ENCODE peak calls at places on chromosomes 1 and 21, in seven cellular contexts. S is neuronal stem cell, Q is mesendoderm, P is H9, C is H1, X is mesenchymal stem cell, R is trophoblast cell. E is an unnamed sample.

GRCh38 chr1:23555949-23556640 is 3.2 kb downstream of the ID3 start:
- DNase-seq in X (peak; percentile 93), P (peak; percentile 95), C (peak; percentile 76), S (no peak), Q (peak; percentile 96), R (peak; percentile 98), E (peak; percentile 86)

GRCh38 chr1:248748211-248748610 is 7.3 kb downstream of the LYPD8 start:
- DNase-seq in C (no peak), Q (no peak), X (no peak), S (no peak), P (no peak), R (no peak), E (no peak)

GRCh38 chr1:16253332-16253922 is 16.4 kb upstream of the CPLANE2 start:
- DNase-seq in X (no peak), R (no peak), S (no peak), C (no peak), P (no peak), Q (no peak), E (no peak)

GRCh38 chr1:70738576-70738975 is 309.0 kb downstream of the PTGER3 start:
- DNase-seq in Q (no peak), S (no peak), X (no peak), R (no peak), C (no peak), P (no peak), E (no peak)

GRCh38 chr1:189432761-189433160 is 1044.9 kb downstream of the BRINP3 start:
- DNase-seq in Q (no peak), X (no peak), C (no peak), P (no peak), S (no peak), R (no peak), E (peak; percentile 1)

GRCh38 chr1:79042117-79042516 is 35.6 kb upstream of the ADGRL4 start:
- DNase-seq in X (peak; percentile 33), S (no peak), Q (peak; percentile 27), P (no peak), C (no peak), R (peak; percentile 11), E (peak; percentile 80)

GRCh38 chr1:14738235-14738634 is 139.8 kb downstream of the KAZN start:
- DNase-seq in C (no peak), Q (no peak), X (no peak), P (no peak), R (no peak), S (no peak), E (no peak)

GRCh38 chr1:243550276-243550675 is 294.4 kb downstream of the SDCCAG8 start:
- DNase-seq in S (no peak), X (peak; percentile 80), P (no peak), Q (no peak), R (peak; percentile 76), C (no peak), E (peak; percentile 66)

GRCh38 chr1:203570805-203571204 is 55.8 kb upstream of the ATP2B4 start:
- DNase-seq in R (no peak), S (no peak), C (no peak), Q (no peak), P (no peak), X (no peak), E (no peak)

GRCh38 chr1:212473729-212474128 is 41.0 kb downstream of the NENF start:
- DNase-seq in Q (no peak), R (peak; percentile 54), S (no peak), P (no peak), C (no peak), X (no peak), E (no peak)

GRCh38 chr1:56285554-56286402 is 293.6 kb downstream of the PLPP3 start:
- DNase-seq in Q (no peak), P (no peak), R (peak; percentile 42), C (no peak), S (no peak), X (no peak), E (no peak)

GRCh38 chr1:225655509-225656258 is 2.8 kb upstream of the ENAH start:
- DNase-seq in X (peak; percentile 97), R (peak; percentile 64), Q (peak; percentile 73), P (no peak), C (peak; percentile 38), S (no peak), E (peak; percentile 98)

GRCh38 chr1:88698140-88698539 is 14.1 kb downstream of the PKN2 start:
- DNase-seq in R (no peak), S (no peak), Q (peak; percentile 16), X (peak; percentile 67), C (no peak), P (no peak), E (peak; percentile 23)

GRCh38 chr1:184890539-184890973 is 83.8 kb downstream of the NIBAN1 start:
- DNase-seq in C (no peak), S (no peak), P (no peak), X (peak; percentile 24), Q (no peak), R (peak; percentile 76), E (peak; percentile 28)

GRCh38 chr1:18618546-18619466 is 11.8 kb upstream of the PAX7 start:
- DNase-seq in C (no peak), P (no peak), R (peak; percentile 48), S (no peak), Q (no peak), X (no peak), E (no peak)

GRCh38 chr1:1175221-1176062 is 1.8 kb downstream of the TTLL10 start:
- DNase-seq in S (no peak), P (peak; percentile 25), Q (no peak), R (no peak), C (no peak), X (no peak), E (no peak)

GRCh38 chr21:25639922-25640670 is 1.0 kb downstream of the JAM2 start:
- DNase-seq in Q (peak; percentile 41), C (peak; percentile 65), S (peak; percentile 30), X (peak; percentile 3), R (peak; percentile 38), P (peak; percentile 58), E (no peak)

GRCh38 chr1:24097663-24098062 is 14.3 kb downstream of the MYOM3 start:
- DNase-seq in P (no peak), X (no peak), C (no peak), R (no peak), S (no peak), Q (no peak), E (no peak)

GRCh38 chr1:151371340-151371739 is 1.2 kb downstream of the SELENBP1 start:
- DNase-seq in X (peak; percentile 25), C (no peak), R (no peak), Q (no peak), S (no peak), P (no peak), E (peak; percentile 26)

GRCh38 chr1:207848234-207848633 is 62.7 kb downstream of the CD34 start:
- DNase-seq in C (no peak), S (no peak), R (peak; percentile 40), P (no peak), X (peak; percentile 75), Q (no peak), E (peak; percentile 59)

GRCh38 chr1:164748253-164748899 is 189.4 kb downstream of the PBX1 start:
- DNase-seq in P (no peak), S (peak; percentile 51), R (peak; percentile 87), C (no peak), X (peak; percentile 96), Q (peak; percentile 49), E (peak; percentile 99)

GRCh38 chr1:235942979-235943575 is 76.4 kb upstream of the LYST start:
- DNase-seq in Q (no peak), X (no peak), P (no peak), R (no peak), C (no peak), S (no peak), E (no peak)

GRCh38 chr1:222455188-222455879 is 92.6 kb downstream of the HHIPL2 start:
- DNase-seq in R (peak; percentile 86), Q (peak; percentile 91), X (peak; percentile 87), P (peak; percentile 82), C (peak; percentile 90), S (peak; percentile 74), E (peak; percentile 93)

DNA sequence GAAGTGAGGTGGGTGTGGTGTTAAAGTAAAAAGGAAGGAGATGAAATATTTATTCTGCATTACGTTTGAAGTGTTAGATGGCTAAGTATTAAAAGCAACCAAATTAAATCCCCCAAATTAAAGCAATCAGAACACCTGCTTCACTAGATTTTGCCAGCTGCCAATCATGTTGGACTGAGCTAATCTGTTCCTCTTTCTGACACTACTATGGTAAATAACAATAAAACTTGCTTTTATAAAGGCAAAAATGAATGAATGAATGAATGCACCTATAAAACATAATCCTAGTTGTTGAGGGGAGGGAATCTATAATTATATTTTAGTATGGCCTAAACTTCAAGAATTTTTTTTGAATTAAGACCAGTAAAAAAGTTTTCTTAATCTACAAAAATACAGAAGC is 51.0 kb downstream of the RAB3GAP2 start:
- DNase-seq in C (no peak), X (no peak), S (no peak), P (no peak), R (no peak), Q (no peak), E (no peak)
- H3K4me1 ChIP-seq in C (peaks cover 5% of the 10 kb centered on the region), X (peaks cover 1% of the 10 kb centered on the region), S (no peaks in the 10 kb centered on the region), P (no peaks in the 10 kb centered on the region), R (no peaks in the 10 kb centered on the region), Q (no peaks in the 10 kb centered on the region), E (peaks cover 2% of the 10 kb centered on the region)

GRCh38 chr1:178192686-178193085 is 98.8 kb downstream of the RASAL2 start:
- DNase-seq in P (no peak), X (peak; percentile 49), S (no peak), C (no peak), Q (peak; percentile 13), R (peak; percentile 20), E (peak; percentile 72)
- H3K9ac ChIP-seq in P (no peak overlapping the region), X (peak overlapping the region; percentile 26), S (no peak overlapping the region), C (no peak overlapping the region), Q (no peak overlapping the region), R (no peak overlapping the region), E (no peak overlapping the region)

GRCh38 chr21:27764056-27764455 is 797.2 kb upstream of the ADAMTS5 start:
- DNase-seq in P (no peak), Q (no peak), C (no peak), R (no peak), S (no peak), X (no peak), E (no peak)

GRCh38 chr21:27756191-27756590 is 789.3 kb upstream of the ADAMTS5 start:
- DNase-seq in C (no peak), R (no peak), S (no peak), P (no peak), X (no peak), Q (no peak), E (no peak)

GRCh38 chr21:27761623-27762022 is 794.7 kb upstream of the ADAMTS5 start:
- DNase-seq in X (no peak), C (no peak), R (no peak), Q (no peak), P (no peak), S (no peak), E (no peak)

GRCh38 chr21:27759820-27760219 is 792.9 kb upstream of the ADAMTS5 start:
- DNase-seq in P (peak; percentile 24), Q (peak; percentile 27), C (no peak), S (no peak), R (peak; percentile 8), X (no peak), E (no peak)

GRCh38 chr21:27759091-27759659 is 792.3 kb upstream of the ADAMTS5 start:
- DNase-seq in C (peak; percentile 55), X (peak; percentile 5), R (no peak), S (no peak), P (peak; percentile 71), Q (peak; percentile 46), E (no peak)
- H3K18ac ChIP-seq in C (no peak overlapping the region), X (no peak overlapping the region), R (no peak overlapping the region), S (no peak overlapping the region), P (no peak overlapping the region), Q (no peak overlapping the region), E (no peak overlapping the region)

GRCh38 chr1:20089328-20090077 is 19.5 kb downstream of the PLA2G5 start:
- DNase-seq in C (peak; percentile 49), P (peak; percentile 77), X (no peak), Q (peak; percentile 75), R (no peak), S (no peak), E (no peak)
- H3K4me1 ChIP-seq in C (no peaks in the 10 kb centered on the region), P (no peaks in the 10 kb centered on the region), X (no peaks in the 10 kb centered on the region), Q (no peaks in the 10 kb centered on the region), R (no peaks in the 10 kb centered on the region), S (no peaks in the 10 kb centered on the region), E (no peaks in the 10 kb centered on the region)